ENCODE peak calls at places on chromosomes 13 and 19, in five cellular contexts. L, M, T, S and D are unnamed samples.

GRCh38 chr13:106182404-106182803 is 353.1 kb downstream of the EFNB2 start:
- DNase-seq in T (no peak), M (no peak), S (no peak), L (no peak), D (peak)

GRCh38 chr19:11420894-11421606 is 1.9 kb upstream of the RGL3 start:
- DNase-seq in S (no peak), M (no peak), T (no peak), L (no peak), D (no peak)

GRCh38 chr19:1574763-1575162 is 6.6 kb upstream of the MEX3D start:
- DNase-seq in M (no peak), S (no peak), T (no peak), L (no peak), D (no peak)

GRCh38 chr13:108494991-108495661 is 134.3 kb upstream of the MYO16 start:
- DNase-seq in T (no peak), S (peak), M (peak), L (no peak), D (no peak)

GRCh38 chr19:5445667-5446066 is 9.6 kb upstream of the ZNRF4 start:
- DNase-seq in S (peak), L (no peak), M (no peak), T (no peak), D (no peak)

GRCh38 chr13:99590519-99591011 is 89.3 kb downstream of the TM9SF2 start:
- DNase-seq in L (no peak), M (no peak), T (no peak), S (no peak), D (no peak)

GRCh38 chr13:25783480-25784081 is 268.2 kb downstream of the SHISA2 start:
- DNase-seq in L (no peak), T (no peak), S (no peak), M (no peak), D (no peak)

GRCh38 chr13:111462221-111462764 is 141.9 kb downstream of the TEX29 start:
- DNase-seq in T (no peak), L (no peak), M (no peak), S (no peak), D (no peak)

GRCh38 chr19:55369651-55370304 is 485 bp downstream of the IL11 start:
- DNase-seq in S (peak), T (no peak), M (peak), L (no peak), D (no peak)

GRCh38 chr13:61107989-61108388 is 307.7 kb downstream of the PCDH20 start:
- DNase-seq in M (no peak), S (no peak), T (no peak), L (no peak), D (no peak)

GRCh38 chr13:27353166-27353583 is 71.2 kb upstream of the GTF3A start:
- DNase-seq in T (peak), L (peak), S (no peak), M (no peak), D (no peak)

GRCh38 chr13:106752584-106753202 is 184.8 kb upstream of the ARGLU1 start:
- DNase-seq in L (no peak), T (no peak), S (no peak), M (no peak), D (no peak)

GRCh38 chr13:97276862-97277269 is 54.7 kb downstream of the MBNL2 start:
- DNase-seq in M (no peak), S (no peak), L (no peak), T (no peak), D (no peak)

GRCh38 chr13:33249066-33249465 is 36.5 kb downstream of the STARD13 start:
- DNase-seq in S (no peak), L (no peak), T (no peak), M (no peak), D (no peak)

GRCh38 chr19:54648129-54648528 is 14.7 kb upstream of the LILRB4 start:
- DNase-seq in M (no peak), T (no peak), L (no peak), S (no peak), D (no peak)

GRCh38 chr13:103931396-103931795 is 865.2 kb upstream of the SLC10A2 start:
- DNase-seq in L (no peak), T (no peak), S (no peak), M (no peak), D (no peak)

GRCh38 chr19:18348171-18348570 is 7.8 kb downstream of the PGPEP1 start:
- DNase-seq in L (no peak), T (no peak), M (no peak), S (no peak), D (no peak)

GRCh38 chr19:41264581-41265375 is 606 bp downstream of the HNRNPUL1 start:
- DNase-seq in S (peak), T (peak), L (no peak), M (peak), D (peak)

GRCh38 chr13:73107459-73107858 is 48.7 kb downstream of the KLF5 start:
- DNase-seq in L (no peak), M (no peak), S (no peak), T (no peak), D (no peak)

GRCh38 chr19:7326105-7326877 is 22.4 kb upstream of the ARHGEF18 start:
- DNase-seq in T (peak), L (no peak), S (peak), M (no peak), D (no peak)

GRCh38 chr13:98879965-98880364 is 97.9 kb downstream of the DOCK9 start:
- DNase-seq in L (no peak), M (no peak), T (no peak), S (no peak), D (no peak)

GRCh38 chr19:16124953-16125352 is 13.3 kb downstream of the RAB8A start:
- DNase-seq in M (no peak), L (no peak), S (no peak), T (no peak), D (no peak)

GRCh38 chr13:35225159-35225558 is 251.3 kb downstream of the MAB21L1 start:
- DNase-seq in M (no peak), L (no peak), S (no peak), T (no peak), D (no peak)

DNA sequence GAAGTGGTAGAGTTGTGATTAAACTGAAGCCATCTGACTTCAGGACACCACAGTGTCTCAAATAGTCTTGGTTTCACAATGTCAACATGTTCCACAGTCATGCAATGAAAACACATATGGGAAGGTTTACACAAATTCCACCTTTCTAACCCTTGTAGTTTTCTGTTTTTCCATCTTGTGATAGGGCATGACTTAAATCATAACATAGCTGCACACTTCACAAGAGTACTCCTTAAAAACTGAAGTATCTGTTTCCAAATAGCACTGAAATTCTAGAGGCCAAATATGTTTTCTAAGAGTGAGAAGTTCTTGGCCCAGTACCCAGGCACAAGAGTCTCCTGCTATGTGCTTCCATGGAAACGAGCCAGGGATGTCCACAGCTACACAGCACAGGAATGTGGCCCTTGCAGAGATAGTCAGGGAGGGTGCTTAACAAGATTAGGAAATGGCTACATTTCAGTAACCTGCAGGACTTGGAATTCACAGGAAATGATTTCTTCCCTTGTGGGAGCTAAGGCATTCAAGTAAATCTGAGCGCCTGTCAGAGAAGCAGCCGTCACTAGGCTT is 269.1 kb downstream of the NDFIP2 start:
- DNase-seq in S (no peak), M (no peak), T (no peak), L (no peak), D (no peak)
- TF ChIP-seq GABPA in S (no peak), M (peak), T (no peak), L (no peak), D (no peak)

DNA sequence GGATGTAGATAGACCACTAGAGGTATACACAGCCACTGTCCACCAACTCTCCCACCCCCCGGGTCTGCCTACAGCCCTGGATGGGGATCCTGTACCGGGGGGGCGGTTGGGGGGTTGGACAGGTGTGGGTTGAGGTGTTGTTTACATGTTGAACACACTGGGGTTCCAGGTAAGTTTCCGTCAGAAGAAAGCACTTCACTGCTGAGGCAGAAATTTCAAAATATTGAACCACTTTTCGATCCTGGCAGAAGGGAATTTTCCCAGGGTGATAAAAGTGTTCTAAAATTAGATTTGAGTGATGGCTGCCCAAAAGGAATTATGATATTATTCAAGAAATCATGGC is 6.6 kb upstream of the CEACAM16 start:
- DNase-seq in T (no peak), S (no peak), L (no peak), M (no peak), D (no peak)
- H3K4me3 ChIP-seq in T (no peak), S (no peak), L (peak), M (no peak), D (no peak)

DNA sequence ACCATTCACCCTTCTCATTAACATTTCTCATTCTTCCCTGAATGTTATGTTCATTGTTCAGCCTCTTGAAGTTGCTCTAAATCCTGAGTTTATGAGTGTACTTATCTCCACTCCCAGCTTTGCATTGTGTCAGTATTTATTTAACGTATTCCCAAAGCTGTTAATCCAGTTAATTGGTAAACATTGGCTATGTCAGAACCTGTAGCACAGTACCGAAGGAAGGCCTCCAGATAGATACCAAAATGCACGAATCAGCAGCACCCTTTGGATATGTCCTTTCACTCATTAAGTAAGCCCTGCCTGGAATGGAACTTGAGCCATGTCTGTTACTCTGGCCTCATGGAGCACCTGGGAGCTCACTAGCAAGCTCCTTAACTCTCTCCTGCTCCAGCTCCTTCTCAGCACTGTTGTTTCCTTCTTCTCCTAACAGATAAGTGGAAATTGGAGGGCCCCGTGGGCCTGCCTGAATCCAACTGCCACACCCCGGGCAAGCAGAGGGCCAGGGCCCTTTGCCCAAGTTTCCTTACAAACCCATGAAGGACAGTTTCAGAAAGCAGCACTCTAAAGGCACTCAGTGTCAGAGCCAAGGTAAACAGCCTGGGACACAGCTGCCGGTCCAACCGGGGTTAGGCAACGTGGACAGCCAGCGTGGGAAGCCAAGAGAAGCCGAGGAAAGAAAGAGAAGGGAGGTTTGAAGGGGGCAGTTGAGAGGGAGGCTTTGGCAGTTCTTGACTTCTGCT is 155.0 kb upstream of the SERP2 start:
- DNase-seq in T (no peak), S (no peak), L (no peak), M (no peak), D (no peak)
- TF ChIP-seq REST in T (no peak), S (no peak), L (no peak), M (no peak), D (no peak)

GRCh38 chr13:31733066-31733465 is 6.3 kb upstream of the RXFP2 start:
- DNase-seq in M (peak), T (no peak), S (no peak), L (no peak), D (no peak)
- TF ChIP-seq GABPA in M (no peak), T (no peak), S (no peak), L (no peak), D (no peak)

DNA sequence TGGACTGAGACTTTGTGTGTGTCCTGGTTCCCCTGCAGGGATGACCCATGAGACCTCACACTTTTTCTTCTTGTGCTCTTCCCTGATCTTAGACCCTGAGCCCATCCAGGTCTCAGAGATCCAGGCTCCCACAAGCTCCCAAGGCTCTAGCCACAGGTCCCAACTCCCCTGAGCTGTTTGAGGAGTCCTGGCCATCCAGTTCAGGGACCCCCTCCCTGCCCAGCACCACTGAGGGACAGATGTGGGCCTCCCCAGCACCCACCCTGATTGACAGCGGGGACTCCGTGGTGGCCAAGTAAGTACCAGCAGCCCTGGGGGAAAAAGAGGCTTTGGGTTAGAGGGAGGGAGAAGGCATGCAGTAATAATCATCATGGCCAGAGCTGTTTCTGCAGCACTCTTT is 1.7 kb downstream of the PROSER3 start:
- DNase-seq in S (no peak), L (no peak), T (no peak), M (no peak), D (no peak)
- H3K4me3 ChIP-seq in S (no peak), L (peak), T (no peak), M (no peak), D (no peak)

GRCh38 chr19:33621811-33622504 is at the start of gene CHST8:
- DNase-seq in T (no peak), L (no peak), M (peak), S (peak), D (no peak)

GRCh38 chr19:33622505-33622808 is 704 bp downstream of the CHST8 start:
- DNase-seq in S (no peak), T (no peak), L (no peak), M (peak), D (no peak)

GRCh38 chr19:33618884-33619283 is 2.9 kb upstream of the CHST8 start:
- DNase-seq in S (no peak), T (no peak), L (no peak), M (no peak), D (no peak)

GRCh38 chr19:33621065-33621785 is 528 bp upstream of the CHST8 start:
- DNase-seq in M (no peak), L (no peak), T (no peak), S (no peak), D (no peak)

DNA sequence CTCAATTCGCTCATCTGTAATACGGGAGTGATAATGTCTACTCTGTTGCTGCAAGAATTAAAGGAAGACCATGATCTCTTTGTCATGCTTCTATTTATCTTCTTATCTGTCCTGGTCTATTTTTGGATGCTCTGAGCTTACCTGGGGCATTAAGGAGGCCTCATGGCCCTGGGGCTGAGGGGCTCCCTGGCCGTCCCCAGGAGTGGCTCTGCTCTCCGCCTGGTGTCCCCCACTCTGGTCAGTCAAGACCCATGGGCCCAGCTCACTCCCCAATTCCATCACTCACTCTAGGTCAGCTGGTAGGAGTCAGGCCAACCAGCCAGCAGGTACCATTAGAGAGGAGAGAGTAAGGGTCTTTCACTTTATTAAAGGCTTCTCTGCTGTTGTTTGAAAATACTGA is 1.1 kb upstream of the CHST8 start:
- DNase-seq in S (no peak), L (no peak), T (no peak), M (no peak), D (no peak)
- TF ChIP-seq REST in S (no peak), L (no peak), T (no peak), M (no peak), D (no peak)

DNA sequence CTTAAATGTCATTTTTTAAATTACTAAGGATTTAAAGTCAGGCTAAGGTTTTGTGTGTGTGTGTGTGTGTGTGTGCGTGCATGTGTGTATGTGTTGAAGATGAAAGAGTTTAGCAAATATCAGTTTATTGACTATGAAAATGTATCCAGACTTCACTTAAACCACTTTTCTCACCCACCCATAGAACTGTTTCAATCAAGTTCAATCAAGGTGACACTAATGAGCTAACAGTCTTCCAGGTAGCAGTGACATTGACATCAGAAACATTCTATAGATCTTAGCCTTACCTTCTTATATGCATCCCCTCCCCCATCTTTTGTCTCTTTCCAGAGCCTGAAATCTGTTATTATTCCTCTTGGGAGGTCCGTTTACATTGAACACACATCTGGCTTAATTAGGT is 480.3 kb upstream of the SGCG start:
- DNase-seq in L (no peak), T (no peak), S (no peak), M (no peak), D (no peak)
- TF ChIP-seq GABPA in L (no peak), T (no peak), S (no peak), M (no peak), D (no peak)

GRCh38 chr19:42424712-42425131 is 2.5 kb downstream of the LIPE start:
- DNase-seq in S (peak), L (no peak), M (peak), T (peak), D (no peak)

GRCh38 chr19:42422576-42423461 is 4.4 kb downstream of the LIPE start:
- DNase-seq in M (peak), S (no peak), L (no peak), T (peak), D (no peak)

GRCh38 chr19:42423462-42424344 is 3.5 kb downstream of the LIPE start:
- DNase-seq in T (no peak), S (no peak), L (no peak), M (peak), D (no peak)

GRCh38 chr19:42422092-42422575 is 5.1 kb downstream of the LIPE start:
- DNase-seq in L (no peak), T (no peak), S (no peak), M (no peak), D (no peak)

DNA sequence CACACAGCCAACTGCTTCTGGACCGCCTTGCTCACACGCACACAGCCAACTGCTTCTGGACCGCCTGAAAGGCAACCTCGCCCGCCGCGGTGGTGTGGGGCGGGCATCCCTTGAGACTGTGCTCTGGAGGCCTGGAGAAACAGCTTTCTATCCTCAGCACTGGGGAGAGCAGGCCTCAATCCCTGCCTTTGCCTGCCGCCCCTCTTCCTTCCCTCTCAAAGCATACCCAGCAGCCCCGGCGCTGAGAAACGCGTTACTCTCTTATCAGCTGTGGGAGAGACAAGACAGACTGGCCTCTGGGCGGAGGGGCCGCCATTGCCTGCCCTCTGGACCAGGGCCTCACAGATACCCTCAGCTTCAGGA is 2.9 kb downstream of the LIPE start:
- DNase-seq in L (no peak), M (no peak), T (no peak), S (peak), D (no peak)
- H3K4me3 ChIP-seq in L (no peak), M (no peak), T (no peak), S (no peak), D (no peak)

DNA sequence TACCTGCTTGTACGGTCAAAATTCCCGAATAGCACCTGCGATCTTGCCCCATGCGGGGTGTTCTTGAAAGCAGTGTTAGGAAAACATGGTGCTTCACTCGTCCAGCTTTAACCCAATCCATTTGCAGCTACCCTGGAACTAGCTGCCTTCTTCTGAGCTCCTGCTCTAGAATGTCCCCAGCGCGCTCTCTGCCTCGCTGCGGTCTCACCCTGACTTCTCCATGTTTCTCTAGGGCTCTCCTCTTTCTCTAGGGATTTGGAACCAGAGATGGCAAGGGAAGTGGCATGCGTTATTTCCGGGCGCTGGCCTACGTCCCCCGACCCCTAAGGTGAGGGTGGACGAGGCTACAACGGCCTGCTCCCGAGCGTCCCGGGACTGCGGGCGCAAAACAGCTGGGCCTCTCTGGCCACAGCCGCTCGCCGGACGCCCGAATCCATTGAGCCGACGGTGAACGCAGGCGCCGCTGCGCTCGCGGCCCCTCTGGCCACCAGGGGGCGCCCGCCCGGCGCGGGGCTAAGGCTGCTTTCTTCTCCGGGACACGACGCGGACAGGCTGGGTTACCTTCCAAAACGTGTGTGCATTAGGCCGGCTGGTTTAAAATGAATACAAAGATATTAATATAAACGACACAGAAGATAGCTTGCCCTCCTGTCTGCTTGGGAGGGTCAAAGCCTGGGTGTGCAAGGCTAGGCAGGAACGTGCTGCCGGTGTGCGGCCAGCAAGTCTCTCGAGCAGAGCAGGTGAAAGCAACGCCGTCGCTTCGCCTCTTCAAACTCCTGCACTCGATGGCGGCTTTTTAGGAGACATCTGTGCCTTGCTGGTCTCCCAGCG is 1.8 kb upstream of the SPRY2 start:
- DNase-seq in M (peak), T (peak), L (no peak), S (peak), D (peak)
- TF ChIP-seq REST in M (no peak), T (no peak), L (no peak), S (no peak), D (peak)